ENCODE peak calls at places on chromosomes 3 and 15, in six cellular contexts. Z, O, P, V, L and Y are unnamed samples.

GRCh38 chr15:38112406-38112805 is 140.2 kb upstream of the SPRED1 start:
- DNase-seq in Z (no peak), L (no peak), V (no peak), P (no peak), O (no peak), Y (no peak)

GRCh38 chr3:128311441-128311844 is 155.2 kb downstream of the DNAJB8 start:
- DNase-seq in P (no peak), Z (no peak), L (no peak), O (no peak), V (peak; percentile 81), Y (peak; percentile 94)

GRCh38 chr3:50365080-50365841 is 5.9 kb upstream of the TMEM115 start:
- DNase-seq in V (peak; percentile 84), Z (no peak), O (peak; percentile 96), P (peak; percentile 95), L (no peak), Y (peak; percentile 90)

GRCh38 chr3:126927846-126928245 is 55.1 kb upstream of the PLXNA1 start:
- DNase-seq in P (no peak), L (no peak), Z (no peak), V (no peak), O (no peak), Y (no peak)

GRCh38 chr3:9703736-9704342 is at the start of gene CPNE9:
- DNase-seq in V (no peak), P (no peak), L (no peak), Z (no peak), O (no peak), Y (no peak)

GRCh38 chr3:11185564-11186317 is 31.4 kb downstream of the HRH1 start:
- DNase-seq in Z (peak; percentile 83), P (peak; percentile 75), O (peak; percentile 75), V (peak; percentile 84), L (no peak), Y (peak; percentile 86)

GRCh38 chr3:101803152-101803782 is 24.3 kb downstream of the NXPE3 start:
- DNase-seq in O (peak; percentile 51), Z (peak; percentile 76), L (peak; percentile 74), P (peak; percentile 42), V (no peak), Y (peak; percentile 23)

GRCh38 chr3:111998661-111999641 is at the start of gene TAGLN3:
- DNase-seq in Z (no peak), L (no peak), P (peak; percentile 54), V (no peak), O (peak; percentile 26), Y (peak; percentile 55)

GRCh38 chr3:58005662-58006061 is 2.6 kb upstream of the FLNB start:
- DNase-seq in V (no peak), Z (peak; percentile 55), L (peak; percentile 74), P (no peak), O (no peak), Y (no peak)

GRCh38 chr15:47750030-47750739 is 32.9 kb downstream of the SEMA6D start:
- DNase-seq in L (no peak), P (no peak), Z (no peak), V (no peak), O (no peak), Y (no peak)

GRCh38 chr3:152621006-152621868 is 213.7 kb upstream of the P2RY1 start:
- DNase-seq in V (no peak), O (no peak), L (no peak), Z (no peak), P (no peak), Y (no peak)

GRCh38 chr3:193710286-193711164 is 117.5 kb downstream of the OPA1 start:
- DNase-seq in O (no peak), P (no peak), Z (no peak), V (no peak), L (no peak), Y (no peak)
- TF ChIP-seq POLR2A in O (no peak), P (no peak), Z (no peak), V (no peak), L (no peak), Y (no peak)

GRCh38 chr3:46935168-46935858 is 41.2 kb downstream of the CCDC12 start:
- DNase-seq in O (peak; percentile 58), Z (peak; percentile 83), V (peak; percentile 94), P (peak; percentile 78), L (peak; percentile 92), Y (peak; percentile 94)
- H3K4me3 ChIP-seq in O (no peak overlapping the region), Z (peak overlapping the region; percentile 6), V (no peak overlapping the region), P (no peak overlapping the region), L (no peak overlapping the region), Y (no peak overlapping the region)

GRCh38 chr3:195159819-195160175 is 111.2 kb downstream of the XXYLT1 start:
- DNase-seq in V (no peak), O (no peak), P (no peak), L (no peak), Z (no peak), Y (no peak)

GRCh38 chr3:195162033-195162669 is 108.8 kb downstream of the XXYLT1 start:
- DNase-seq in V (no peak), Z (no peak), P (no peak), O (no peak), L (peak; percentile 92), Y (peak; percentile 46)

GRCh38 chr3:195160908-195161434 is 110.0 kb downstream of the XXYLT1 start:
- DNase-seq in L (no peak), O (no peak), P (no peak), V (no peak), Z (no peak), Y (no peak)

GRCh38 chr3:195159117-195159818 is 111.7 kb downstream of the XXYLT1 start:
- DNase-seq in P (no peak), V (peak; percentile 57), Z (no peak), L (no peak), O (no peak), Y (no peak)

GRCh38 chr3:195160257-195160898 is 110.6 kb downstream of the XXYLT1 start:
- DNase-seq in P (no peak), L (peak; percentile 95), O (no peak), V (no peak), Z (no peak), Y (peak; percentile 27)
- H3K27ac ChIP-seq in P (no peak overlapping the region), L (peak overlapping the region; percentile 100), O (peak overlapping the region; percentile 72), V (peak overlapping the region; percentile 45), Z (no peak overlapping the region), Y (no peak overlapping the region)

DNA sequence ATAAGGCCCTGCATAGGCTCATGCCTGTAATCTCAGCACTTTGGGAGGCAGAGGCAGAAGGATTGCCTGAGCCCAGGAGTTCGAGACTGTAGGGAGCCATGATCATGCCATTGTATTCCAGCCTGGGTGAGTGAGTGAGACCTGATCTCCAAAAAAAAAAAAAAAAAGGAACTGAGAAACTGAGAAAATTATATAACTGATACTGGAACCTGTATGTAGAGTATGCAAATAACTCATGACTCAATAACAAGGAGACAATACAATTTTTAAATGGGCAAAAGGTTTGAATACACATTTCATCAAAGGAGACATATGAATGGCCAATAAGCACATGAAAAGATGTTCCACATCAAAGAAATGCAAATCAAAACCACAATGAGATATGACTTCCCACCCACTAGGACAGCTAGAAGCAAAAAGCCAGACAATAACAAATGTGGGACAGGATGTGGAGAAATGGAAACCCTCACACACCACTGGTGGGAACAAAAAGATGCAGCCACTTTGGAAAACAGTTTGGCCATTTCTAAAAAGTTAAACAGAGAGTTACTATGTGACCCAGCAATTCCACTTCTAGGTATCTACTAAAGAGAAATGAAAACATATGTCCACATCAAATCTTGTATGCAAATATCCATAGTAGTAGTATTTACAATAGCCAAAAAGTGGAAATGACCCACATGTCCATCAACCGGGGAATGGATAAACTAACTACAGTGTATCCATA is 70.7 kb downstream of the IQSEC1 start:
- DNase-seq in P (no peak), O (peak; percentile 4), L (no peak), V (no peak), Z (no peak), Y (no peak)
- TF ChIP-seq POLR2A in P (no peak), O (no peak), L (no peak), V (no peak), Z (no peak), Y (no peak)

DNA sequence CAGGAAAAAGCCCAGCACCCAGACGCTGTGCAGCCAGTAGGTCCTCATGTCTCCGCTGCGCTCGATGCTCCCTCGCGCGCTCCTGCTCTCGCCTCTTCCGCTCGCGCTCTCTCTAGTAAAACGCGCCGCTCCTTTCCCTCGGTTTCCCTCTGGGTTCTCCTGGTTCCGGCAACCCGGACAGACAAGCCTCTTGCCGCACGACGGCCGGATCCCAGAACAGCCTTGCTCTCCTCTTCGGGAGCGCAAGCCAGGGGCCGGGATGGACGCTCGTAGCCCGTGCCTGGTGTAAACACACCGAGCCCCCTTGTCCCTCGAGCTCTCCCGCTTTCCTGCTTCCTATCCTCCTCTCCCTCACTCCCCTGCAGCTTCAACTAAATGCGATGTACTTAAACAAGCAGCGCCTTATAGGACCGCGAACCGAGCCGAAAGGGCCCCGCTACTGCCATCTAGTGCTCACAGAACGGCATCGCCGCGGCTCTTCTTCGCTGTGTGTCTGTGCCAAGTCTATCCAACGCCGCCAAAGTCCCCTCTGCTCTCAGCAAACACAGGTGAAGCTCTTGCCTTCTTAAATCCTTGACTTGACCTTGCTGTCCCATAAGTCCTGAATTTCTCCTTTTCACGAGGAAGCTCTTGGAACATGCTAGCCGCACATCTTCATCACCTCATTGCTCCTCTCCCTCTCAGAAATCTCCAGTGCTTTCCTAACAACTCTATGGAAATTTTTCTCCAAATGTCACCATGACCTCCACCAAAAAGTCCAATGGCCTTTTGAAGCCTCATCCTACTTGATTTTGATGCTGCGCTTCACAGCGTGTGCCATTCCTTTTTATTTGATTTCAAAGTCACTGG is 1037.2 kb downstream of the IGSF11 start:
- DNase-seq in O (peak; percentile 75), V (peak; percentile 72), P (peak; percentile 75), L (peak; percentile 56), Z (peak; percentile 83), Y (peak; percentile 52)
- H3K4me3 ChIP-seq in O (peak overlapping the region; percentile 25), V (peak overlapping the region; percentile 45), P (peak overlapping the region; percentile 46), L (peak overlapping the region; percentile 10), Z (peak overlapping the region; percentile 56), Y (peak overlapping the region; percentile 17)